ENCODE peak calls at places on chromosomes 2 and 18, in six cellular contexts. P is AG08395, Q is HTR-8/SVneo, N is NCI-H2081, E is upper lobe of left lung, S is GM23338. R is an unnamed sample.

GRCh38 chr2:101152195-101153076 is 1.3 kb upstream of the TBC1D8 start:
- DNase-seq in P (peak; percentile 70), Q (peak; percentile 54), N (no peak), E (no peak), S (peak; percentile 76), R (no peak)

GRCh38 chr2:116510117-116510671 is 1304.3 kb upstream of the DDX18 start:
- DNase-seq in P (no peak), Q (no peak), N (peak; percentile 46), E (no peak), S (peak; percentile 73), R (no peak)

GRCh38 chr2:41710944-41711343 is 336.9 kb upstream of the PKDCC start:
- DNase-seq in P (no peak), Q (no peak), N (no peak), E (no peak), S (no peak), R (no peak)

GRCh38 chr2:179460101-179460500 is 195.5 kb upstream of the SESTD1 start:
- DNase-seq in P (no peak), Q (no peak), N (no peak), E (no peak), S (no peak), R (no peak)

GRCh38 chr18:37778417-37779165 is 213.0 kb upstream of the CELF4 start:
- DNase-seq in P (peak; percentile 33), Q (peak; percentile 8), N (peak; percentile 63), E (peak; percentile 77), S (peak; percentile 92), R (peak; percentile 61)

GRCh38 chr2:188524519-188525113 is 232.9 kb downstream of the GULP1 start:
- DNase-seq in P (peak; percentile 51), Q (peak; percentile 38), N (peak; percentile 49), E (no peak), S (peak; percentile 68), R (no peak)

GRCh38 chr18:34857310-34857709 is 147.2 kb downstream of the DTNA start:
- DNase-seq in P (no peak), Q (no peak), N (no peak), E (no peak), S (no peak), R (no peak)

GRCh38 chr2:28224648-28225471 is 167.8 kb upstream of the FOSL2 start:
- DNase-seq in P (peak; percentile 80), Q (peak; percentile 53), N (no peak), E (no peak), S (no peak), R (no peak)

GRCh38 chr2:9057939-9058761 is 54.7 kb upstream of the MBOAT2 start:
- DNase-seq in P (no peak), Q (no peak), N (no peak), E (no peak), S (no peak), R (no peak)

GRCh38 chr2:20523798-20524197 is 76.9 kb downstream of the RHOB start:
- DNase-seq in P (no peak), Q (no peak), N (no peak), E (no peak), S (no peak), R (no peak)

GRCh38 chr2:120105360-120105759 is 92.5 kb downstream of the EPB41L5 start:
- DNase-seq in P (no peak), Q (no peak), N (no peak), E (no peak), S (no peak), R (no peak)

GRCh38 chr2:6372317-6372903 is 493.3 kb downstream of the CMPK2 start:
- DNase-seq in P (peak; percentile 22), Q (no peak), N (no peak), E (no peak), S (no peak), R (no peak)

GRCh38 chr2:218257390-218257981 is 3.3 kb upstream of the GPBAR1 start:
- DNase-seq in P (no peak), Q (no peak), N (no peak), E (no peak), S (peak; percentile 91), R (peak; percentile 64)

GRCh38 chr18:48946329-48946835 is 4.4 kb downstream of the SMAD7 start:
- DNase-seq in P (peak; percentile 71), Q (no peak), N (peak; percentile 39), E (peak; percentile 25), S (no peak), R (no peak)

GRCh38 chr18:21330122-21330701 is 88.2 kb downstream of the GREB1L start:
- DNase-seq in P (peak; percentile 81), Q (peak; percentile 72), N (no peak), E (no peak), S (peak; percentile 10), R (no peak)

GRCh38 chr2:24080721-24081120 is 3.9 kb downstream of the TP53I3 start:
- DNase-seq in P (no peak), Q (no peak), N (no peak), E (no peak), S (no peak), R (no peak)

GRCh38 chr18:31040982-31041345 is 1.6 kb downstream of the DSC3 start:
- DNase-seq in P (no peak), Q (no peak), N (no peak), E (no peak), S (peak; percentile 62), R (no peak)

GRCh38 chr2:234593636-234594035 is 96.8 kb upstream of the ARL4C start:
- DNase-seq in P (peak; percentile 13), Q (no peak), N (no peak), E (no peak), S (no peak), R (no peak)

GRCh38 chr2:240992572-240993291 is 5.7 kb upstream of the SNED1 start:
- DNase-seq in P (no peak), Q (no peak), N (no peak), E (peak; percentile 56), S (no peak), R (peak; percentile 80)

R was measured in suprapubic skin.